ENCODE peak calls at places on chromosomes 13 and 19, in nine cellular contexts. F is cardiac muscle cell, A is left lung, P is heart right ventricle, T is IMR-90, W is uterus, K is Peyer's patch, J is GM06990, U is sigmoid colon. I is an unnamed sample. For H3K27me3, the result is how much of the 10 kb centered on the place peaks cover.

GRCh38 chr19:2049741-2050348 is 1.2 kb downstream of the MKNK2 start:
- DNase-seq in F (peak), A (peak), P (peak), T (peak), W (peak), K (peak), J (peak), U (peak), I (peak)

GRCh38 chr19:35223856-35224505 is 4.6 kb downstream of the FAM187B start:
- DNase-seq in F (no peak), A (no peak), P (no peak), T (no peak), W (no peak), K (peak), J (no peak), U (no peak), I (no peak)

GRCh38 chr19:581399-582111 is 8.1 kb upstream of the HCN2 start:
- DNase-seq in F (no peak), A (no peak), P (peak), T (no peak), W (no peak), K (no peak), J (no peak), U (no peak), I (no peak)

GRCh38 chr19:39428309-39429112 is 7.2 kb downstream of the RPS16 start:
- DNase-seq in F (peak), A (peak), P (peak), T (peak), W (peak), K (no peak), J (no peak), U (peak), I (no peak)

GRCh38 chr13:96090240-96091101 is 564 bp downstream of the HS6ST3 start:
- DNase-seq in F (peak), A (no peak), P (peak), T (no peak), W (no peak), K (no peak), J (peak), U (no peak), I (peak)

GRCh38 chr19:12379732-12380443 is 14.4 kb upstream of the ZNF442 start:
- DNase-seq in F (no peak), A (no peak), P (no peak), T (no peak), W (no peak), K (no peak), J (no peak), U (no peak), I (no peak)

GRCh38 chr19:9970481-9970880 is 34.2 kb upstream of the OLFM2 start:
- DNase-seq in F (no peak), A (no peak), P (no peak), T (no peak), W (no peak), K (no peak), J (no peak), U (no peak), I (no peak)

GRCh38 chr13:32381539-32381938 is 46.4 kb downstream of the N4BP2L1 start:
- DNase-seq in F (peak), A (no peak), P (no peak), T (peak), W (no peak), K (no peak), J (no peak), U (no peak), I (no peak)

GRCh38 chr13:99470027-99470426 is 31.2 kb upstream of the TM9SF2 start:
- DNase-seq in F (no peak), A (no peak), P (no peak), T (no peak), W (no peak), K (no peak), J (no peak), U (no peak), I (no peak)

GRCh38 chr13:51920267-51920666 is 58.5 kb downstream of the CCDC70 start:
- DNase-seq in F (no peak), A (no peak), P (no peak), T (no peak), W (no peak), K (no peak), J (no peak), U (no peak), I (no peak)

GRCh38 chr13:37995052-37995451 is 125.5 kb upstream of the TRPC4 start:
- DNase-seq in F (no peak), A (no peak), P (no peak), T (peak), W (no peak), K (no peak), J (no peak), U (no peak), I (no peak)

GRCh38 chr13:51674276-51674675 is 90.0 kb downstream of the WDFY2 start:
- DNase-seq in F (no peak), A (peak), P (no peak), T (no peak), W (no peak), K (no peak), J (no peak), U (no peak), I (no peak)

GRCh38 chr13:72983085-72983768 is 75.6 kb upstream of the KLF5 start:
- DNase-seq in F (no peak), A (peak), P (no peak), T (peak), W (no peak), K (peak), J (no peak), U (no peak), I (no peak)

GRCh38 chr13:80276371-80277289 is 64.3 kb downstream of the SPRY2 start:
- DNase-seq in F (no peak), A (no peak), P (no peak), T (peak), W (no peak), K (no peak), J (no peak), U (no peak), I (peak)

GRCh38 chr13:77338961-77339401 is 12.1 kb upstream of the MYCBP2 start:
- DNase-seq in F (no peak), A (no peak), P (no peak), T (no peak), W (no peak), K (no peak), J (peak), U (no peak), I (no peak)

GRCh38 chr13:84655677-84656076 is 773.4 kb upstream of the SLITRK1 start:
- DNase-seq in F (no peak), A (no peak), P (no peak), T (peak), W (no peak), K (no peak), J (no peak), U (no peak), I (no peak)

GRCh38 chr13:29956771-29957170 is 106.4 kb upstream of the UBL3 start:
- DNase-seq in F (no peak), A (no peak), P (no peak), T (no peak), W (no peak), K (no peak), J (no peak), U (no peak), I (no peak)

GRCh38 chr19:42081584-42082258 is 5.8 kb downstream of the ZNF574 start:
- DNase-seq in F (no peak), A (no peak), P (no peak), T (peak), W (no peak), K (no peak), J (no peak), U (no peak), I (no peak)

GRCh38 chr19:42092350-42092749 is 16.4 kb downstream of the ZNF574 start:
- DNase-seq in F (no peak), A (no peak), P (no peak), T (no peak), W (no peak), K (peak), J (no peak), U (no peak), I (no peak)

GRCh38 chr19:36627057-36627456 is 21.9 kb downstream of the ZNF382 start:
- DNase-seq in F (no peak), A (no peak), P (no peak), T (no peak), W (no peak), K (no peak), J (no peak), U (no peak), I (no peak)

GRCh38 chr13:31274345-31274870 is 74.6 kb downstream of the B3GLCT start:
- DNase-seq in F (no peak), A (no peak), P (no peak), T (peak), W (no peak), K (no peak), J (no peak), U (no peak), I (no peak)

GRCh38 chr13:71493189-71493588 is 373.8 kb downstream of the DACH1 start:
- DNase-seq in F (peak), A (no peak), P (no peak), T (no peak), W (no peak), K (no peak), J (no peak), U (no peak), I (no peak)

GRCh38 chr19:4781851-4782250 is 9.7 kb upstream of the FEM1A start:
- DNase-seq in F (no peak), A (no peak), P (no peak), T (no peak), W (no peak), K (no peak), J (no peak), U (no peak), I (no peak)

GRCh38 chr13:88806438-88806837 is 1135.3 kb downstream of the SLITRK5 start:
- DNase-seq in F (no peak), A (no peak), P (no peak), T (no peak), W (no peak), K (no peak), J (no peak), U (no peak), I (no peak)

GRCh38 chr13:63625869-63626268 is 2210.2 kb upstream of the PCDH20 start:
- DNase-seq in F (no peak), A (no peak), P (no peak), T (peak), W (no peak), K (no peak), J (no peak), U (no peak), I (no peak)

GRCh38 chr13:93226623-93227279 is at the start of gene GPC6:
- DNase-seq in F (peak), A (no peak), P (no peak), T (peak), W (no peak), K (no peak), J (no peak), U (peak), I (no peak)

GRCh38 chr13:31670831-31671617 is 68.3 kb upstream of the RXFP2 start:
- DNase-seq in F (no peak), A (no peak), P (no peak), T (no peak), W (no peak), K (no peak), J (no peak), U (no peak), I (no peak)

GRCh38 chr19:42335374-42335936 is 10.0 kb downstream of the MEGF8 start:
- DNase-seq in F (no peak), A (no peak), P (no peak), T (no peak), W (no peak), K (no peak), J (no peak), U (no peak), I (no peak)

GRCh38 chr19:53549354-53549753 is 11.4 kb downstream of the ZNF331 start:
- DNase-seq in F (no peak), A (no peak), P (no peak), T (peak), W (no peak), K (no peak), J (no peak), U (no peak), I (no peak)

GRCh38 chr13:112397108-112397507 is 21.0 kb downstream of the SPACA7 start:
- DNase-seq in F (no peak), A (no peak), P (no peak), T (no peak), W (no peak), K (no peak), J (no peak), U (no peak), I (no peak)

GRCh38 chr19:55601127-55601526 is 1.0 kb downstream of the ZNF524 start:
- DNase-seq in F (no peak), A (no peak), P (no peak), T (no peak), W (no peak), K (no peak), J (no peak), U (no peak), I (no peak)

GRCh38 chr13:92355213-92355612 is 871.4 kb upstream of the GPC6 start:
- DNase-seq in F (peak), A (no peak), P (no peak), T (peak), W (no peak), K (no peak), J (no peak), U (no peak), I (no peak)

GRCh38 chr13:79490326-79490725 is 9.4 kb downstream of the NDFIP2 start:
- DNase-seq in F (no peak), A (no peak), P (no peak), T (no peak), W (no peak), K (no peak), J (no peak), U (no peak), I (no peak)

GRCh38 chr13:57409121-57409520 is 222.4 kb upstream of the PCDH17 start:
- DNase-seq in F (peak), A (no peak), P (no peak), T (no peak), W (no peak), K (no peak), J (no peak), U (no peak), I (no peak)

GRCh38 chr19:9939301-9939913 is 3.1 kb upstream of the OLFM2 start:
- DNase-seq in F (peak), A (no peak), P (no peak), T (peak), W (no peak), K (no peak), J (no peak), U (no peak), I (no peak)

GRCh38 chr13:75825161-75825560 is 189.0 kb downstream of the LMO7 start:
- DNase-seq in F (no peak), A (no peak), P (no peak), T (no peak), W (no peak), K (no peak), J (no peak), U (no peak), I (no peak)

GRCh38 chr19:49019242-49019932 is 2.5 kb upstream of the LHB start:
- DNase-seq in F (peak), A (peak), P (peak), T (peak), W (peak), K (peak), J (peak), U (no peak), I (no peak)

GRCh38 chr19:10363789-10364281 is 16.5 kb downstream of the TYK2 start:
- DNase-seq in F (no peak), A (no peak), P (no peak), T (no peak), W (no peak), K (no peak), J (no peak), U (no peak), I (peak)

DNA sequence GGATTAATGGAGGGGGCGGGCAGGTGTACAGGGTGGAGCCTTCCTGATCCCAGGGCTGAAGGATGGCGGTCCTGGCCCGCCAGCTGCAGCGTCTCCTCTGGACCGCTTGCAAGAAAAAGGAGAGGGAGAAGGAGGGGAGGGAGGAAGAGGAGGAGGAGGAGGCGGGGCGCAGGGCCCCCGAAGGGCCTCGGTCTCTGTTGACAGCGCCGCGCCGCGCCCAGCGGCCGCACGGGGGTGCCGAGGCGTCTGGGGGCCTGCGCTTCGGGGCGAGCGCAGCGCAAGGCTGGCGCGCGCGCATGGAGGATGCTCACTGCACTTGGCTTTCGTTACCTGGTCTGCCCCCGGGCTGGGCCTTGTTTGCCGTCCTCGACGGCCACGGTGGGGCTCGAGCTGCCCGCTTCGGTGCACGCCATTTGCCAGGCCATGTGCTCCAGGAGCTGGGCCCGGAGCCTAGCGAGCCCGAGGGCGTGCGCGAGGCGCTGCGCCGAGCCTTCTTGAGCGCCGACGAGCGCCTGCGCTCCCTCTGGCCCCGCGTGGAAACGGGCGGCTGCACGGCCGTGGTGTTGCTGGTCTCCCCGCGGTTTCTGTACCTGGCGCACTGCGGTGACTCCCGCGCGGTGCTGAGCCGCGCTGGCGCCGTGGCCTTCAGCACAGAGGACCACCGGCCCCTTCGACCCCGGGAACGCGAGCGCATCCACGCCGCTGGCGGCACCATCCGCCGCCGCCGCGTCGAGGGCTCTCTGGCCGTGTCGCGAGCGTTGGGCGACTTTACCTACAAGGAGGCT is at the start of gene PPM1N:
- DNase-seq in F (peak), A (no peak), P (no peak), T (peak), W (no peak), K (peak), J (peak), U (no peak), I (no peak)
- TF ChIP-seq CTCF in F (peak), A (no peak), P (peak), T (peak), W (no peak), K (peak), J (peak), U (no peak), I (no peak)

GRCh38 chr13:27852491-27852890 is 60.2 kb downstream of the GSX1 start:
- DNase-seq in F (no peak), A (no peak), P (no peak), T (no peak), W (no peak), K (no peak), J (no peak), U (no peak), I (no peak)
- H3K27me3 ChIP-seq in F (half or more), A (under half), P (under half), T (under half), W (under half), K (under half), J (under half), U (under half), I (half or more)

GRCh38 chr13:100922599-100922998 is 248.0 kb upstream of the TMTC4 start:
- DNase-seq in F (no peak), A (no peak), P (no peak), T (peak), W (no peak), K (no peak), J (no peak), U (no peak), I (no peak)
- TF ChIP-seq CTCF in F (no peak), A (no peak), P (no peak), T (no peak), W (no peak), K (no peak), J (no peak), U (no peak), I (no peak)

GRCh38 chr19:8044018-8044417 is 8.5 kb upstream of the CCL25 start:
- DNase-seq in F (no peak), A (no peak), P (no peak), T (no peak), W (no peak), K (no peak), J (no peak), U (no peak), I (no peak)

GRCh38 chr19:8045872-8046568 is 6.5 kb upstream of the CCL25 start:
- DNase-seq in F (no peak), A (no peak), P (no peak), T (no peak), W (no peak), K (no peak), J (no peak), U (no peak), I (no peak)

GRCh38 chr19:8042900-8043299 is 9.7 kb upstream of the CCL25 start:
- DNase-seq in F (no peak), A (no peak), P (no peak), T (no peak), W (no peak), K (no peak), J (no peak), U (no peak), I (no peak)

GRCh38 chr19:8050274-8051096 is 2.1 kb upstream of the CCL25 start:
- DNase-seq in F (peak), A (peak), P (peak), T (peak), W (peak), K (peak), J (peak), U (peak), I (peak)

GRCh38 chr19:8046569-8047165 is 5.9 kb upstream of the CCL25 start:
- DNase-seq in F (no peak), A (no peak), P (no peak), T (no peak), W (no peak), K (no peak), J (no peak), U (no peak), I (no peak)
- H3K27me3 ChIP-seq in F (under half), A (under half), P (under half), T (under half), W (under half), K (under half), J (under half), U (under half), I (under half)

DNA sequence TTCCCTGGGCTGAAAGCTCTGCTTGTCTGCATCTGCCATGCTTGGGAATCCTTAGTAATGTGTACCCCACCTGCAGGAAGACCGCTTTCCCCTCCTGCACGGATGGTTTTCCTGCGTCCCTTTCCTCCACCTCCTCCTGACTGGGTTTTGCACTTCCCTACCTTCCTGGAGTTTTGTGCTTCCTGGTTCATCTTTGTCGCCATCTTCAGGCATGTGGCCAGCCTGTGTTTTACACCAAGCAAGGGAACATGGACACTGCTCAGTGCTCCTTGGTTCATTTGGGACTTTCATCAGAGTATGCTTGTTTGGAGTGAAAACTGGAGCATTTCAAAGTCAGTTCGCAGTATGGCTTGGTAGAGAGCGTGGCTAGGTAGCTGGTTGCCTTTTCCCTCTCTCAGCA is 30.7 kb downstream of the ERICH6B start:
- DNase-seq in F (peak), A (no peak), P (no peak), T (no peak), W (no peak), K (no peak), J (no peak), U (no peak), I (no peak)
- TF ChIP-seq CTCF in F (no peak), A (no peak), P (no peak), T (peak), W (no peak), K (no peak), J (peak), U (no peak), I (no peak)

I was measured in dorsolateral prefrontal cortex.